ENCODE peak calls at places on chromosome 3, in seven cellular contexts. W is trophoblast cell; Q is C1 segment of cervical spinal cord; V is activated CD4-positive, alpha-beta T cell treated with anti-CD3 and anti-CD28 coated beads, Interleukin-2, amount 10 ng/mL, durations not matched to agents 7 days and 5 days; U is NCI-H1092 treated with DMSO at 0.1 percent for 48 hours; N is SW480; I is iris pigment epithelial cell. M is an unnamed sample.

GRCh38 chr3:114887806-114888205 is 259.3 kb downstream of the ZBTB20 start:
- DNase-seq in U (no peak), W (no peak), V (no peak), I (no peak), N (no peak), Q (no peak), M (no peak)

GRCh38 chr3:62065985-62066693 is 307.2 kb downstream of the FEZF2 start:
- DNase-seq in Q (no peak), W (no peak), I (peak), U (no peak), N (no peak), V (no peak), M (no peak)

GRCh38 chr3:194998417-194998816 is 272.5 kb downstream of the XXYLT1 start:
- DNase-seq in V (no peak), W (no peak), N (no peak), I (no peak), Q (no peak), U (no peak), M (peak)

GRCh38 chr3:68764554-68764953 is 167.8 kb downstream of the TAFA4 start:
- DNase-seq in I (no peak), V (no peak), U (no peak), Q (no peak), N (no peak), W (no peak), M (no peak)

GRCh38 chr3:184593923-184594303 is 32.3 kb downstream of the EPHB3 start:
- DNase-seq in W (no peak), I (no peak), U (no peak), Q (no peak), N (no peak), V (no peak), M (no peak)

GRCh38 chr3:21642433-21642832 is 108.6 kb downstream of the ZNF385D start:
- DNase-seq in V (no peak), N (no peak), W (no peak), U (no peak), Q (no peak), I (no peak), M (no peak)

GRCh38 chr3:173586176-173586575 is 188.6 kb downstream of the NLGN1 start:
- DNase-seq in N (no peak), I (no peak), V (no peak), W (no peak), U (no peak), Q (no peak), M (no peak)

GRCh38 chr3:14133876-14134275 is 9.0 kb downstream of the TMEM43 start:
- DNase-seq in W (no peak), V (no peak), I (peak), Q (no peak), U (no peak), N (no peak), M (no peak)

GRCh38 chr3:146184616-146185015 is 23.6 kb upstream of the PLOD2 start:
- DNase-seq in V (no peak), U (no peak), Q (no peak), W (peak), N (peak), I (no peak), M (no peak)

GRCh38 chr3:52121813-52122212 is 32.4 kb downstream of the POC1A start:
- DNase-seq in I (no peak), V (no peak), Q (peak), N (no peak), W (peak), U (no peak), M (no peak)

GRCh38 chr3:180036678-180037455 is at the start of gene PEX5L:
- DNase-seq in W (peak), V (peak), Q (peak), N (no peak), U (peak), I (peak), M (no peak)

GRCh38 chr3:184235381-184236032 is 6.1 kb downstream of the VWA5B2 start:
- DNase-seq in Q (no peak), N (no peak), V (no peak), U (no peak), W (no peak), I (no peak), M (no peak)

GRCh38 chr3:46448721-46449120 is 16.0 kb downstream of the LTF start:
- DNase-seq in N (no peak), V (no peak), U (no peak), W (no peak), Q (no peak), I (no peak), M (no peak)

GRCh38 chr3:42685891-42686820 is 819 bp downstream of the KLHL40 start:
- DNase-seq in U (no peak), N (no peak), V (no peak), I (no peak), Q (no peak), W (no peak), M (no peak)

GRCh38 chr3:195226445-195226844 is 44.5 kb downstream of the XXYLT1 start:
- DNase-seq in V (no peak), W (no peak), N (no peak), I (no peak), U (no peak), Q (no peak), M (peak)

GRCh38 chr3:141368925-141369794 is 856 bp downstream of the ZBTB38 start:
- DNase-seq in W (peak), Q (no peak), I (peak), N (peak), V (no peak), U (no peak), M (no peak)

GRCh38 chr3:51568041-51568440 is 29.5 kb downstream of the RAD54L2 start:
- DNase-seq in I (peak), U (no peak), W (no peak), Q (no peak), N (no peak), V (no peak), M (no peak)

GRCh38 chr3:196914866-196915265 is 27.5 kb downstream of the NCBP2 start:
- DNase-seq in Q (no peak), N (no peak), W (peak), V (no peak), U (no peak), I (no peak), M (no peak)

GRCh38 chr3:114892117-114892870 is 254.8 kb downstream of the ZBTB20 start:
- DNase-seq in Q (no peak), W (no peak), N (no peak), U (peak), I (no peak), V (no peak), M (no peak)

GRCh38 chr3:123843668-123844067 is 40.5 kb downstream of the MYLK start:
- DNase-seq in V (no peak), U (no peak), I (peak), Q (no peak), W (peak), N (no peak), M (no peak)

GRCh38 chr3:173747427-173747826 is 349.9 kb downstream of the NLGN1 start:
- DNase-seq in N (no peak), I (peak), W (peak), V (no peak), Q (no peak), U (no peak), M (no peak)

GRCh38 chr3:5197470-5198312 is 10.2 kb downstream of the EDEM1 start:
- DNase-seq in I (peak), N (peak), Q (no peak), U (no peak), W (peak), V (peak), M (no peak)

M was measured in left lobe of liver.